ENCODE peak calls at places on chromosomes 3 and 15, in seven cellular contexts. D is left ventricle myocardium inferior; V is bronchial epithelial cell; U is stomach; R is cardiac muscle cell; A is H9; S is CD4-positive, alpha-beta T cell. M is an unnamed sample.

GRCh38 chr3:105364113-105364512 is 2.6 kb upstream of the ALCAM start:
- DNase-seq in D (no peak), U (no peak), R (no peak), V (peak; percentile 71), A (no peak), S (no peak), M (no peak)

GRCh38 chr3:30349507-30349906 is 256.9 kb upstream of the TGFBR2 start:
- DNase-seq in D (no peak), A (no peak), U (no peak), V (no peak), R (no peak), S (no peak), M (no peak)

GRCh38 chr15:45729146-45729545 is 94.3 kb downstream of the SQOR start:
- DNase-seq in V (peak; percentile 28), S (no peak), U (no peak), A (no peak), D (no peak), R (no peak), M (no peak)

GRCh38 chr15:99170476-99171065 is 65.7 kb downstream of the SYNM start:
- DNase-seq in R (no peak), A (no peak), V (no peak), U (no peak), S (no peak), D (no peak), M (no peak)

GRCh38 chr3:111963424-111963823 is 15.4 kb upstream of the ABHD10 start:
- DNase-seq in V (peak; percentile 93), U (no peak), D (no peak), S (no peak), A (no peak), R (no peak), M (no peak)

GRCh38 chr15:66654718-66655375 is 47.2 kb upstream of the SMAD6 start:
- DNase-seq in S (no peak), U (peak; percentile 29), A (no peak), D (peak; percentile 45), R (peak; percentile 49), V (no peak), M (no peak)

GRCh38 chr3:18393906-18394305 is 31.2 kb downstream of the SATB1 start:
- DNase-seq in V (peak; percentile 59), R (no peak), S (no peak), A (no peak), D (no peak), U (no peak), M (no peak)

GRCh38 chr3:171813897-171814460 is 3.7 kb upstream of the PLD1 start:
- DNase-seq in D (no peak), V (no peak), S (no peak), R (no peak), A (no peak), U (no peak), M (no peak)

GRCh38 chr3:57091874-57092273 is 31.4 kb downstream of the SPATA12 start:
- DNase-seq in U (no peak), R (no peak), S (no peak), A (no peak), V (no peak), D (no peak), M (no peak)

GRCh38 chr15:101027273-101027901 is 108.2 kb downstream of the LRRK1 start:
- DNase-seq in U (peak; percentile 25), A (peak; percentile 28), R (no peak), V (peak; percentile 43), D (no peak), S (no peak), M (peak; percentile 41)

GRCh38 chr15:71043373-71043772 is 71.9 kb upstream of the THSD4 start:
- DNase-seq in A (no peak), U (no peak), D (no peak), V (peak; percentile 99), S (no peak), R (no peak), M (no peak)

GRCh38 chr3:56878046-56878445 is 76.3 kb upstream of the ARHGEF3 start:
- DNase-seq in R (peak; percentile 4), A (no peak), D (no peak), S (peak; percentile 21), V (no peak), U (no peak), M (no peak)

GRCh38 chr3:177597325-177598109 is 400.2 kb upstream of the TBL1XR1 start:
- DNase-seq in V (peak; percentile 90), R (peak; percentile 17), A (no peak), U (no peak), D (no peak), S (no peak), M (no peak)

GRCh38 chr3:23479026-23479425 is 275.9 kb downstream of the UBE2E2 start:
- DNase-seq in V (peak; percentile 59), D (no peak), A (no peak), R (no peak), U (no peak), S (no peak), M (no peak)

GRCh38 chr3:28745436-28745835 is 396.8 kb upstream of the AZI2 start:
- DNase-seq in D (no peak), R (no peak), A (no peak), S (no peak), U (no peak), V (peak; percentile 71), M (no peak)

GRCh38 chr3:49403891-49404290 is 7.9 kb downstream of the RHOA start:
- DNase-seq in U (no peak), D (no peak), A (no peak), S (no peak), R (no peak), V (no peak), M (no peak)

GRCh38 chr15:99106417-99107220 is 1.7 kb downstream of the SYNM start:
- DNase-seq in V (no peak), R (no peak), U (no peak), A (no peak), D (peak; percentile 66), S (no peak), M (no peak)

GRCh38 chr15:73712107-73712506 is 27.9 kb downstream of the CD276 start:
- DNase-seq in V (no peak), R (no peak), D (no peak), U (no peak), A (no peak), S (no peak), M (no peak)

GRCh38 chr3:178768072-178768864 is 232.0 kb downstream of the KCNMB2 start:
- DNase-seq in A (no peak), R (no peak), V (no peak), S (no peak), D (no peak), U (no peak), M (no peak)

GRCh38 chr3:128698211-128699011 is 27.6 kb upstream of the RAB7A start:
- DNase-seq in V (no peak), A (peak; percentile 63), U (peak; percentile 51), R (peak; percentile 32), D (peak; percentile 38), S (peak; percentile 9), M (peak; percentile 58)

GRCh38 chr3:62622553-62623174 is 249.3 kb upstream of the FEZF2 start:
- DNase-seq in U (no peak), S (no peak), D (no peak), A (no peak), R (peak; percentile 70), V (peak; percentile 74), M (no peak)

DNA sequence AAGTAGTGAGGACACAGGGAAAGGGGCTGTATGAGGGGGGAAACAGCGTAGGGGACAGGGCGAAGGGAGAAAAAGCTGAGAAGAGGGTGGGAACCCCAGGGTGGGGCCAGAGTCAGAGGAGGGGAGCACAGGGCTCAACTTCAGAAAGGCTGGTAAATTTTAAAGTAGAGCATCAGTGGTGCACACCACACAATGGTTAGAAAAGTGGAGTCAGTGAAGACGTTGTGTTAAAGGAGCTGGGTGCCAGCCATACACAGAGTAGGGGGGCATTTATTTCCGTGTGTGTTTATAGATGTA is 3.0 kb upstream of the RPP25 start:
- DNase-seq in R (no peak), U (no peak), D (no peak), A (no peak), S (no peak), V (no peak), M (no peak)
- H3K27me3 ChIP-seq in R (peaks cover 38% of the 10 kb centered on the region), U (no peaks in the 10 kb centered on the region), D (peaks cover 29% of the 10 kb centered on the region), A (peaks cover 11% of the 10 kb centered on the region), S (peaks cover 37% of the 10 kb centered on the region), V (peaks cover 16% of the 10 kb centered on the region), M (peaks cover 6% of the 10 kb centered on the region)

GRCh38 chr3:32719335-32719734 is 34.3 kb downstream of the CNOT10 start:
- DNase-seq in V (no peak), S (no peak), D (no peak), A (no peak), R (no peak), U (no peak), M (no peak)

GRCh38 chr3:32725721-32726120 is 40.7 kb downstream of the CNOT10 start:
- DNase-seq in U (no peak), D (no peak), A (no peak), V (peak; percentile 63), S (no peak), R (no peak), M (no peak)

DNA sequence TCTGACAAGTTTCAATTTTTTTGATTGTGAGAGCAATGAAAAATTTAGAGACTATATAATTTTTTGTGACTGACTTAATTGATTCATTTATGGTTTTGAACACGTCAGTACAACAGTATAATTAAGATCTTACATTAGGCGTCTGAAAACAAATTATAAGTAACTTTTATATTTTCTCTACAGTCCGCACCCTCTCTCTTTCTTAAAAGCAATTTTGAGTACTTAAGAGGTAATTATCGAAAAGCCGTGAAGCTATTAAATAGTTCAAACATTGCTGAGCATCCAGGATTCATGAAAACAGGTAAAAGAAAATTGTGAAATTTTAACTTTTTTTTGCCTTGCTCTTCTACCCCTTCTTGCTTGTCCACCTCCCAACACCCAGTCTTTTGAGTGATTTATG is 34.9 kb downstream of the CNOT10 start:
- DNase-seq in S (no peak), D (no peak), V (no peak), A (no peak), U (no peak), R (no peak), M (no peak)
- H3K27me3 ChIP-seq in S (no peaks in the 10 kb centered on the region), D (no peaks in the 10 kb centered on the region), V (no peaks in the 10 kb centered on the region), A (no peaks in the 10 kb centered on the region), U (no peaks in the 10 kb centered on the region), R (no peaks in the 10 kb centered on the region), M (no peaks in the 10 kb centered on the region)

DNA sequence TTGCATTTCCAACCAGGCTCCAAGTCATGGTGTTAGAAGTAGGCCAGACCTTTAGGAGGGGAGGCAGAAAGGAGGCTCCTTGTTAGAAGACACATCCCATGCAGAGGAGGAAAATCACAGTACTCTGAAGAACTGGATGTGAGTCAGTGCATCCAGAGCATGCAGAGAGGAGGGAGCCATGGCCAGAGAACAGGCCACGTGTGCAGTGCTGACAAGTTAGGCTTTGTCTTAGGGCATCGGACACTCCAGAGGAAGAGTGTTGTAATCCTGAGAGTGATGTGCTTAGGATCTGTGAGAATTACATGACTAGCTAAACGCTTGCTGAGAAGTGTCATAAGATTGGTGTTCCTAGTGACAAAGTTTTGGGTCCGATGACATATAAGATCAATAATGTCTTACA is 456.5 kb upstream of the THRB start:
- DNase-seq in D (no peak), A (no peak), U (no peak), S (no peak), V (peak; percentile 17), R (no peak), M (no peak)
- H3K27me3 ChIP-seq in D (no peaks in the 10 kb centered on the region), A (peaks cover 53% of the 10 kb centered on the region), U (no peaks in the 10 kb centered on the region), S (no peaks in the 10 kb centered on the region), V (no peaks in the 10 kb centered on the region), R (no peaks in the 10 kb centered on the region), M (no peaks in the 10 kb centered on the region)

DNA sequence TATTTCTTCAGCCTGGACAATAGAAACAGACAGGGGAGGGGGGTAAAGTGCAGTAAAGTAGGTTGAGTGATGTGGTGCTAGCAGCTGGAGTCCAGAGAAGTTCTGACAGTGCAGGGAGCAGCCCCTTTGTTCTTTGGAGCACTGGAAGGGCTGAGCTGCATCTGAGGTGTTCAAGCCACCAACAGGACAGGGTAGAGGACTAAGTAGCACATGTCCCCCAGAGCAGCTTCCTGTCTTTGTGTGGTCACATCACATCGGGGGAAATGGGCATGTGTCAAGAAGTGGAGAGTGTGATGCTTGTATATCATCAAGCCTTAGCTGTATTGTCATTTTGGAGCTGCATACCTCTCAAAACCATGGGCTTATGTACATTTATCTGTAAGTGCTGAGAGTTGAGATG is 12.1 kb downstream of the MRPS22 start:
- DNase-seq in V (no peak), U (no peak), A (no peak), R (no peak), S (no peak), D (no peak), M (no peak)
- H3K27me3 ChIP-seq in V (no peaks in the 10 kb centered on the region), U (no peaks in the 10 kb centered on the region), A (no peaks in the 10 kb centered on the region), R (no peaks in the 10 kb centered on the region), S (no peaks in the 10 kb centered on the region), D (no peaks in the 10 kb centered on the region), M (no peaks in the 10 kb centered on the region)